ENCODE peak calls at places on chromosomes 2 and 18, in eight cellular contexts. P is body of pancreas, S is IMR-90, N is K562, Z is A549, K is HCT116, B is right lobe of liver, V is heart left ventricle. I is an unnamed sample.

GRCh38 chr18:24063121-24063731 is 48.7 kb downstream of the TTC39C start:
- ATAC-seq in P (no peak), N (no peak), S (peak), B (peak), K (peak), Z (no peak), V (no peak), I (no peak)

GRCh38 chr2:23120161-23120560 is 264.8 kb upstream of the KLHL29 start:
- ATAC-seq in N (no peak), Z (no peak), V (no peak), P (no peak), K (no peak), S (no peak), B (no peak), I (no peak)

GRCh38 chr2:19189391-19189790 is 169.0 kb downstream of the OSR1 start:
- ATAC-seq in V (no peak), N (no peak), Z (no peak), P (no peak), S (peak), K (no peak), B (no peak), I (no peak)

GRCh38 chr2:241950413-241950863 is 80.9 kb downstream of the RTP5 start:
- ATAC-seq in Z (peak), S (no peak), P (peak), V (no peak), K (peak), B (peak), N (no peak), I (no peak)

GRCh38 chr2:59655809-59656208 is 897.6 kb downstream of the BCL11A start:
- ATAC-seq in V (no peak), N (no peak), S (no peak), P (no peak), B (no peak), K (no peak), Z (no peak), I (no peak)

GRCh38 chr2:26394694-26395093 is 7.0 kb upstream of the DRC1 start:
- ATAC-seq in Z (no peak), P (no peak), B (peak), S (no peak), K (no peak), V (no peak), N (no peak), I (no peak)

GRCh38 chr2:191312163-191312562 is 67.0 kb downstream of the MYO1B start:
- ATAC-seq in N (no peak), P (no peak), Z (no peak), S (no peak), V (no peak), B (no peak), K (no peak), I (no peak)

GRCh38 chr2:143824796-143825195 is 695.1 kb downstream of the ZEB2 start:
- ATAC-seq in V (no peak), S (no peak), B (no peak), K (no peak), N (no peak), Z (no peak), P (no peak), I (no peak)

GRCh38 chr18:11989966-11990380 is 8.7 kb downstream of the IMPA2 start:
- ATAC-seq in N (no peak), Z (no peak), V (no peak), P (peak), B (peak), S (no peak), K (no peak), I (no peak)

GRCh38 chr2:236348279-236348678 is 84.1 kb upstream of the ASB18 start:
- ATAC-seq in S (no peak), Z (no peak), V (no peak), P (no peak), B (no peak), K (no peak), N (no peak), I (no peak)

GRCh38 chr2:45083175-45083574 is 73.9 kb upstream of the SIX2 start:
- ATAC-seq in N (no peak), B (no peak), V (no peak), S (no peak), Z (peak), K (no peak), P (no peak), I (no peak)

GRCh38 chr18:77067315-77068061 is 65.1 kb downstream of the MBP start:
- ATAC-seq in B (peak), P (peak), K (peak), V (peak), S (peak), N (no peak), Z (peak), I (peak)

GRCh38 chr2:189261431-189261841 is 81.9 kb upstream of the COL5A2 start:
- ATAC-seq in P (no peak), B (no peak), K (no peak), S (peak), Z (peak), N (no peak), V (peak), I (no peak)

GRCh38 chr2:174634130-174635014 is 36.8 kb upstream of the WIPF1 start:
- ATAC-seq in Z (peak), P (no peak), N (peak), K (no peak), V (peak), S (no peak), B (peak), I (no peak)

GRCh38 chr18:52341617-52342381 is 1.8 kb downstream of the DCC start:
- ATAC-seq in K (no peak), V (no peak), N (no peak), S (no peak), Z (no peak), P (no peak), B (no peak), I (no peak)

GRCh38 chr2:137928547-137929503 is 35.4 kb upstream of the HNMT start:
- ATAC-seq in V (no peak), P (no peak), K (no peak), Z (peak), N (no peak), S (peak), B (peak), I (no peak)

GRCh38 chr18:41992698-41993097 is 37.7 kb downstream of the PIK3C3 start:
- ATAC-seq in N (no peak), V (no peak), B (no peak), K (no peak), Z (no peak), P (no peak), S (no peak), I (no peak)

GRCh38 chr2:8626572-8626971 is 55.3 kb upstream of the ID2 start:
- ATAC-seq in V (no peak), B (no peak), P (no peak), S (peak), Z (no peak), N (no peak), K (no peak), I (no peak)

GRCh38 chr2:28709101-28709500 is 42.5 kb upstream of the PPP1CB start:
- ATAC-seq in N (no peak), B (peak), S (peak), P (peak), Z (no peak), K (no peak), V (no peak), I (peak)

GRCh38 chr2:125397535-125398251 is 1258.3 kb upstream of the GYPC start:
- ATAC-seq in P (no peak), Z (no peak), S (no peak), N (no peak), B (no peak), V (no peak), K (no peak), I (no peak)

GRCh38 chr2:121191191-121192170 is 93.5 kb downstream of the TFCP2L1 start:
- ATAC-seq in B (no peak), P (no peak), K (no peak), V (no peak), N (no peak), Z (no peak), S (no peak), I (no peak)

GRCh38 chr2:163970058-163970806 is 234.4 kb upstream of the FIGN start:
- ATAC-seq in N (no peak), V (peak), P (no peak), S (no peak), B (no peak), K (no peak), Z (no peak), I (no peak)

GRCh38 chr2:205996156-205996555 is 89.8 kb downstream of the INO80D start:
- ATAC-seq in Z (no peak), P (no peak), N (no peak), S (no peak), V (no peak), B (no peak), K (no peak), I (no peak)

GRCh38 chr2:241818943-241819270 is 9.9 kb downstream of the NEU4 start:
- ATAC-seq in N (no peak), K (no peak), B (peak), V (no peak), S (no peak), P (no peak), Z (no peak), I (no peak)

GRCh38 chr2:227939271-227940027 is 68.0 kb downstream of the DAW1 start:
- ATAC-seq in V (peak), P (no peak), K (peak), Z (peak), N (no peak), B (no peak), S (peak), I (no peak)

GRCh38 chr2:189222440-189222839 is 42.9 kb upstream of the COL5A2 start:
- ATAC-seq in V (no peak), K (no peak), S (no peak), P (peak), N (no peak), Z (peak), B (no peak), I (no peak)

GRCh38 chr2:203916756-203917155 is 19.8 kb upstream of the ICOS start:
- ATAC-seq in N (no peak), P (no peak), Z (no peak), S (no peak), B (no peak), K (no peak), V (no peak), I (no peak)

GRCh38 chr18:76983613-76984051 is 149.0 kb downstream of the MBP start:
- ATAC-seq in Z (no peak), S (peak), N (peak), K (peak), P (no peak), V (no peak), B (no peak), I (peak)

GRCh38 chr2:137091704-137092103 is 326.4 kb downstream of the THSD7B start:
- ATAC-seq in B (no peak), P (no peak), K (no peak), V (no peak), N (no peak), S (no peak), Z (no peak), I (no peak)

GRCh38 chr2:14634223-14634884 is 1.8 kb downstream of the LRATD1 start:
- ATAC-seq in K (no peak), B (peak), N (peak), Z (peak), V (peak), P (peak), S (peak), I (peak)

GRCh38 chr18:9606039-9606438 is 8.3 kb downstream of the PPP4R1 start:
- ATAC-seq in V (no peak), P (no peak), N (no peak), S (no peak), B (no peak), Z (no peak), K (no peak), I (no peak)

GRCh38 chr18:41642756-41643155 is 312.3 kb upstream of the PIK3C3 start:
- ATAC-seq in Z (no peak), K (no peak), P (no peak), S (no peak), N (no peak), B (no peak), V (no peak), I (no peak)

GRCh38 chr18:34866310-34866709 is 156.2 kb downstream of the DTNA start:
- ATAC-seq in P (no peak), B (no peak), Z (no peak), N (no peak), S (no peak), V (no peak), K (no peak), I (no peak)

GRCh38 chr2:161995553-161996016 is 78.4 kb downstream of the DPP4 start:
- ATAC-seq in V (no peak), Z (no peak), N (no peak), S (no peak), P (no peak), B (peak), K (no peak), I (no peak)

DNA sequence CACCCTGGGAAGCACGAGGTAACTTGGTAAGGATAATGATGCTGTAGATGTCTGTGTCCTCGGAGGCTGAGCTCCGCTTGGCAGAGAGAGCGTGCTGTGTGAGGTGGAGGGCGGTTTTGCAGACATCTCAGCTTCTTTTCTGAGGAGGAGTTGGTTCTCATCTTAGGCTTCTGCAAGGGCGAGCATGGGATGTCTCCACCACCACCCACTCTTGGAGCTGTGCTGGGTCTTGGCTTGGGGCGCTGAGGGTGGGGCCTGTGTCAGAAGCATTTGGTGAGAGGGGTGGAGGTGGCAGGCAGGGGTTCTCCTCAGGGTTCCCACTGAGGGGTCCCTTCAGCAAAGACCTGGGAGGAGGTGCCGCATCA is 9.2 kb downstream of the OXER1 start:
- ATAC-seq in B (no peak), Z (no peak), P (no peak), S (no peak), V (peak), K (no peak), N (no peak), I (peak)
- H3K27ac ChIP-seq in B (no peak), Z (no peak), P (peak), S (no peak), V (no peak), K (no peak), N (no peak), I (no peak)

GRCh38 chr18:49355028-49355427 is 105.4 kb downstream of the DYM start:
- ATAC-seq in B (no peak), N (no peak), Z (no peak), K (no peak), S (no peak), V (no peak), P (no peak), I (no peak)

GRCh38 chr18:49362431-49362830 is 98.0 kb downstream of the DYM start:
- ATAC-seq in B (no peak), S (no peak), P (no peak), Z (no peak), N (no peak), K (peak), V (no peak), I (no peak)

GRCh38 chr18:49359732-49360444 is 100.6 kb downstream of the DYM start:
- ATAC-seq in V (no peak), S (peak), N (no peak), K (no peak), B (no peak), Z (no peak), P (peak), I (no peak)

GRCh38 chr18:49364821-49365220 is 95.6 kb downstream of the DYM start:
- ATAC-seq in K (no peak), P (no peak), Z (no peak), S (no peak), N (no peak), V (no peak), B (no peak), I (no peak)

GRCh38 chr18:49360582-49360981 is 99.9 kb downstream of the DYM start:
- ATAC-seq in V (no peak), K (no peak), S (no peak), B (no peak), Z (no peak), P (no peak), N (peak), I (no peak)
- TF ChIP-seq CTCF in V (no peak), K (no peak), S (no peak), B (no peak), Z (no peak), P (no peak), N (no peak), I (no peak)

GRCh38 chr2:218904176-218904575 is 23.5 kb downstream of the WNT10A start:
- ATAC-seq in Z (no peak), P (no peak), B (no peak), S (no peak), K (no peak), N (no peak), V (no peak), I (no peak)

GRCh38 chr2:218908721-218909619 is 28.3 kb downstream of the WNT10A start:
- ATAC-seq in P (peak), Z (peak), V (peak), K (peak), B (peak), S (peak), N (peak), I (peak)
- TF ChIP-seq POLR2A in P (peak), Z (peak), V (no peak), K (peak), B (no peak), S (no peak), N (peak), I (no peak)

DNA sequence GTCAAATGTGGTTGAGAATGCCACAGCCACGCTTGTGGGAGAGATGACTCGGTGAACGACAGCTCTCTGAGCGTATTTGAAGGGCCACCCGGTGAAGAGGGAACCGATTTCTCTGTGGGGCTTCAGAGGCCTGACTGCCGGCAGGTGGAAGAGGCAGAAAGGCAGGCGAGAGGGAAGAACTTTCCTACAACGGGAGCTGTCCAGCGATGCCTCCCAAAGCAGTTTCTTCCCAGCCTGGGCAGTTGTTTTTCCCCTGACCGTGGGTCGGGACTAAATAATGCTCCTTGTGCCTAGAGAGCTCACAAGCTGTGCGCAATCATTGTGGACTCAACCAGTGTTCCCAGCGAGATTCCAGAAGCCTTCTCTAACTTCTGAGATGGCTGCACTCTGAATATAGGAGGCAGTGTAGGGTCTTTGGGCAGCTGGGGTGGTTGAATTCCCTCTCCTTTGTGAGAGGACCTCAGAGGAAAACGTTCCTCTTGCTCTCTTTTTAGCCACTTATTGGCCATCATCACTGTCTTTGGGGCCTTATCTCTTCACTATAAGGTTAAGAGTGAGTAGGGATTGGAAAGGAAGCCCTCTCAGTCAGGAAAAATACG is 702 bp downstream of the SEC11C start:
- ATAC-seq in K (no peak), B (peak), S (peak), Z (peak), V (peak), P (peak), N (peak), I (no peak)
- H3K27ac ChIP-seq in K (no peak), B (peak), S (no peak), Z (peak), V (peak), P (peak), N (no peak), I (no peak)

GRCh38 chr18:27363918-27364317 is 178.8 kb upstream of the CHST9 start:
- ATAC-seq in Z (no peak), S (no peak), K (no peak), P (no peak), N (no peak), V (no peak), B (peak), I (no peak)
- TF ChIP-seq CTCF in Z (peak), S (no peak), K (no peak), P (no peak), N (no peak), V (peak), B (peak), I (no peak)

GRCh38 chr2:42810971-42811865 is 18.8 kb upstream of the HAAO start:
- ATAC-seq in Z (peak), K (no peak), P (no peak), V (peak), S (no peak), N (no peak), B (peak), I (peak)
- TF ChIP-seq POLR2A in Z (no peak), K (no peak), P (peak), V (no peak), S (no peak), N (no peak), B (no peak), I (peak)

DNA sequence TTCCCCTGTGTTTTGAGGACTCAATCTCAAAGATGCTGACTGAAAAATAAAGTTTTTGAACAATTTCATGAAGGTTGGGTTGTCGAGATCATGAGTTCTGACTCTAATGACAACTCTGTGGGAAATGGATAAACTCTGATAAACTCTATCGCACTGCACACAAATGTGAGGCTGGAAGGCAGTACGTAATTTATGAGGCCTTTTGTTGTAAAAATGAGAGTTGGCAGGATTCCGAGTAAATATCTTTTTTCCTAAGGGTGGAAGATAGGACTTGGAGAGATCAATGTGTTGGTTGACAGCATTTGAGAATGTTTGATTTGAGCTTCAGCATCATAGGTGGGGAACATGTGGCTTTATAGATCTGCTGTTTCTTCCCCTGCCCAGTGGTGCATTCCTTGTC is 90.4 kb downstream of the SPTBN1 start:
- ATAC-seq in P (no peak), V (no peak), K (no peak), S (no peak), B (no peak), Z (no peak), N (peak), I (no peak)
- H3K27ac ChIP-seq in P (peak), V (no peak), K (no peak), S (no peak), B (peak), Z (peak), N (no peak), I (no peak)

DNA sequence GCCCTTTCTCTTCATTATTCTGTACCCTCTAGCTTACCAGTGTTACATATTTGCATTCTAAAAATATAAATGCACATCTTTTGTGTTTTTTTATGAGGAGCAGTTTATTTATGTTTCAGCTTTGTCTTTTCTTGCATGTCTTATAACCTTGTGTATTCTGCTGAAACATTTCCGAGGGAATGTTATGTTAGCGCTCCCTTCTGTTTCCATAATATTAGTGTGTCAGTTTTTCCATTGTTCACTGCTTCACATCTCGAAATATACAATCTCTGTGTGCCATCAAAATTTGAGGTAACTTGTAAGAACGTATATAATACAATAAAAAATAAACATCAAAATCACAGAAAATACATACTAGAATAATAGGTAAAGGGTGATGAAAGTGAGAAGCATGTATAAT is 153.3 kb downstream of the PKP4 start:
- ATAC-seq in P (no peak), B (no peak), Z (no peak), S (no peak), K (no peak), N (no peak), V (no peak), I (no peak)
- TF ChIP-seq CTCF in P (no peak), B (no peak), Z (no peak), S (no peak), K (no peak), N (no peak), V (no peak), I (no peak)

GRCh38 chr2:20563251-20563650 is 87.6 kb downstream of the HS1BP3 start:
- ATAC-seq in K (no peak), P (no peak), Z (no peak), B (no peak), V (no peak), N (no peak), S (no peak), I (no peak)
- TF ChIP-seq POLR2A in K (no peak), P (no peak), Z (no peak), B (no peak), V (no peak), N (no peak), S (no peak), I (no peak)